ENCODE peak calls at places on chromosomes 2 and 18, in ten cellular contexts. D is mesothelial cell of epicardium; H is retina; S is ACHN; A is fibroblast of pulmonary artery; I is heart right ventricle; J is progenitor cell of endocrine pancreas; X is vagina; V is CD8-positive, alpha-beta memory T cell; B is WTC11. P is an unnamed sample.

GRCh38 chr2:27653397-27653796 is 10.0 kb downstream of the SUPT7L start:
- DNase-seq in I (no peak), H (no peak), D (no peak), A (no peak), B (no peak), V (no peak), X (no peak), J (no peak), S (peak; percentile 86), P (no peak)

GRCh38 chr2:86016581-86016980 is 89.1 kb downstream of the POLR1A start:
- DNase-seq in D (no peak), A (no peak), B (no peak), I (no peak), H (no peak), V (no peak), S (no peak), J (no peak), X (no peak), P (no peak)

GRCh38 chr2:151189125-151189524 is 72.5 kb downstream of the RBM43 start:
- DNase-seq in D (no peak), H (no peak), X (no peak), I (no peak), S (no peak), B (no peak), J (no peak), V (no peak), A (no peak), P (no peak)

GRCh38 chr2:15316370-15316814 is 244.7 kb downstream of the NBAS start:
- DNase-seq in S (no peak), X (no peak), B (peak; percentile 15), H (no peak), I (no peak), D (no peak), A (no peak), J (no peak), V (peak; percentile 27), P (peak; percentile 6)

GRCh38 chr2:120737802-120738516 is 2.3 kb downstream of the GLI2 start:
- DNase-seq in J (peak; percentile 10), H (no peak), A (no peak), V (no peak), S (no peak), D (no peak), I (no peak), X (no peak), B (peak; percentile 72), P (peak; percentile 10)

GRCh38 chr2:119085613-119086012 is 72.9 kb downstream of the C1QL2 start:
- DNase-seq in J (no peak), V (no peak), I (no peak), X (peak; percentile 27), B (no peak), S (no peak), D (no peak), A (no peak), H (no peak), P (peak; percentile 8)

GRCh38 chr2:140808816-140809215 is 1322.0 kb downstream of the LRP1B start:
- DNase-seq in X (no peak), D (no peak), J (no peak), A (peak; percentile 3), B (no peak), V (no peak), H (no peak), S (peak; percentile 39), I (no peak), P (no peak)

GRCh38 chr2:237637429-237638135 is 10.2 kb downstream of the LRRFIP1 start:
- DNase-seq in S (no peak), H (no peak), X (no peak), I (no peak), D (no peak), V (no peak), B (no peak), A (no peak), J (no peak), P (no peak)

GRCh38 chr2:119311371-119311770 is 55.3 kb downstream of the C2orf76 start:
- DNase-seq in X (no peak), S (no peak), D (no peak), B (peak; percentile 44), J (no peak), H (no peak), V (no peak), A (no peak), I (no peak), P (no peak)

GRCh38 chr2:30048636-30049175 is 98.1 kb upstream of the YPEL5 start:
- DNase-seq in A (no peak), X (no peak), V (no peak), S (no peak), D (no peak), H (no peak), J (no peak), B (no peak), I (no peak), P (no peak)

GRCh38 chr18:47969851-47970250 is 39.4 kb upstream of the SMAD2 start:
- DNase-seq in H (peak; percentile 1), I (no peak), S (no peak), A (no peak), D (no peak), J (no peak), X (no peak), B (no peak), V (no peak), P (no peak)

GRCh38 chr2:130319536-130319935 is 23.2 kb upstream of the IMP4 start:
- DNase-seq in X (no peak), J (no peak), H (no peak), S (no peak), D (no peak), A (no peak), I (no peak), V (no peak), B (no peak), P (no peak)

GRCh38 chr2:83006991-83007390 is 1452.1 kb downstream of the SUCLG1 start:
- DNase-seq in D (no peak), S (no peak), V (no peak), H (no peak), I (no peak), A (peak; percentile 21), J (no peak), B (no peak), X (no peak), P (no peak)

GRCh38 chr18:37449618-37450017 is 116.0 kb downstream of the CELF4 start:
- DNase-seq in S (no peak), D (no peak), H (no peak), I (no peak), B (no peak), J (no peak), V (no peak), A (no peak), X (no peak), P (no peak)

GRCh38 chr18:8212893-8213805 is 396.1 kb upstream of the RAB12 start:
- DNase-seq in D (no peak), I (no peak), A (peak; percentile 86), H (no peak), B (no peak), J (no peak), V (no peak), S (no peak), X (no peak), P (no peak)

GRCh38 chr2:231707625-231708049 is 688 bp upstream of the PTMA start:
- DNase-seq in J (no peak), H (no peak), X (no peak), V (peak; percentile 42), A (peak; percentile 55), B (peak; percentile 56), D (peak; percentile 78), S (no peak), I (peak; percentile 72), P (no peak)

GRCh38 chr2:101418704-101419663 is 31.7 kb upstream of the CREG2 start:
- DNase-seq in V (peak; percentile 28), H (peak; percentile 43), A (peak; percentile 85), X (no peak), I (peak; percentile 79), B (peak; percentile 47), J (no peak), D (no peak), S (peak; percentile 70), P (peak; percentile 61)